ENCODE peak calls at places on chromosomes 16 and 17, in five cellular contexts. I is naive thymus-derived CD8-positive, alpha-beta T cell; T is activated CD4-positive, alpha-beta T cell treated with anti-CD3 and anti-CD28 coated beads, Interleukin-2, amount 50 U/mL, for 1 hour; Y is M059J; J is HTR-8/SVneo. Q is an unnamed sample.

GRCh38 chr17:34424814-34425490 is 61.9 kb upstream of the CCL1 start:
- DNase-seq in I (no peak), T (no peak), Y (no peak), J (no peak), Q (no peak)

GRCh38 chr16:89371386-89371785 is 119.0 kb downstream of the ANKRD11 start:
- DNase-seq in I (no peak), T (no peak), Y (no peak), J (no peak), Q (no peak)

GRCh38 chr16:87321336-87322107 is 4.3 kb upstream of the C16orf95 start:
- DNase-seq in I (no peak), T (no peak), Y (no peak), J (no peak), Q (no peak)

GRCh38 chr17:82228278-82228841 is 482 bp upstream of the SLC16A3 start:
- DNase-seq in I (no peak), T (peak), Y (no peak), J (no peak), Q (peak)

GRCh38 chr16:66382966-66383299 is 16.4 kb downstream of the CDH5 start:
- DNase-seq in I (no peak), T (no peak), Y (peak), J (peak), Q (no peak)

GRCh38 chr17:16191604-16192003 is 23.7 kb downstream of the NCOR1 start:
- DNase-seq in I (no peak), T (no peak), Y (no peak), J (no peak), Q (no peak)

GRCh38 chr17:50840311-50840851 is 5.0 kb downstream of the WFIKKN2 start:
- DNase-seq in I (no peak), T (no peak), Y (no peak), J (no peak), Q (no peak)

GRCh38 chr17:80272366-80272765 is 11.7 kb downstream of the RNF213 start:
- DNase-seq in I (no peak), T (no peak), Y (no peak), J (no peak), Q (no peak)

GRCh38 chr16:89697161-89697615 is 4.3 kb downstream of the SPATA2L start:
- DNase-seq in I (no peak), T (no peak), Y (no peak), J (no peak), Q (no peak)

GRCh38 chr16:79723583-79724168 is 123.1 kb upstream of the MAF start:
- DNase-seq in I (no peak), T (no peak), Y (no peak), J (no peak), Q (no peak)

GRCh38 chr17:35287286-35287811 is 44.5 kb downstream of the SLFN5 start:
- DNase-seq in I (no peak), T (no peak), Y (no peak), J (no peak), Q (no peak)

GRCh38 chr17:4585203-4585939 is 1.0 kb downstream of the SMTNL2 start:
- DNase-seq in I (no peak), T (no peak), Y (no peak), J (no peak), Q (no peak)

GRCh38 chr16:89859809-89860075 is 13.7 kb upstream of the TCF25 start:
- DNase-seq in I (no peak), T (no peak), Y (no peak), J (no peak), Q (no peak)

GRCh38 chr17:36468903-36469635 is 17.4 kb upstream of the ZNHIT3 start:
- DNase-seq in I (no peak), T (no peak), Y (no peak), J (no peak), Q (no peak)

GRCh38 chr17:4204676-4205075 is 59.1 kb downstream of the ANKFY1 start:
- DNase-seq in I (no peak), T (no peak), Y (peak), J (no peak), Q (no peak)

GRCh38 chr17:17149520-17150449 is 56.3 kb downstream of the PLD6 start:
- DNase-seq in I (no peak), T (no peak), Y (no peak), J (no peak), Q (no peak)

GRCh38 chr16:265711-266110 is 10.0 kb downstream of the RGS11 start:
- DNase-seq in I (no peak), T (no peak), Y (no peak), J (no peak), Q (no peak)

GRCh38 chr17:40598021-40598927 is 33.0 kb upstream of the CCR7 start:
- DNase-seq in I (no peak), T (no peak), Y (no peak), J (no peak), Q (no peak)

GRCh38 chr17:40445769-40446468 is 2.7 kb downstream of the IGFBP4 start:
- DNase-seq in I (no peak), T (no peak), Y (no peak), J (no peak), Q (no peak)

GRCh38 chr16:28180660-28181556 is 30.9 kb downstream of the XPO6 start:
- DNase-seq in I (no peak), T (no peak), Y (peak), J (no peak), Q (no peak)

GRCh38 chr17:20989991-20990855 is 52.6 kb downstream of the USP22 start:
- DNase-seq in I (no peak), T (no peak), Y (no peak), J (no peak), Q (no peak)

GRCh38 chr16:77860944-77861343 is 72.6 kb downstream of the VAT1L start:
- DNase-seq in I (no peak), T (no peak), Y (no peak), J (no peak), Q (no peak)

GRCh38 chr17:67474081-67474661 is 97.1 kb downstream of the PITPNC1 start:
- DNase-seq in I (no peak), T (no peak), Y (peak), J (no peak), Q (no peak)

GRCh38 chr17:2062571-2063183 is 7.8 kb downstream of the HIC1 start:
- DNase-seq in I (no peak), T (no peak), Y (no peak), J (no peak), Q (no peak)

GRCh38 chr17:1005361-1005946 is 8.5 kb downstream of the TIMM22 start:
- DNase-seq in I (no peak), T (no peak), Y (peak), J (no peak), Q (peak)

GRCh38 chr17:72476575-72476986 is 355.8 kb downstream of the SOX9 start:
- DNase-seq in I (no peak), T (no peak), Y (no peak), J (no peak), Q (no peak)

GRCh38 chr16:86346034-86346433 is 164.3 kb upstream of the FOXF1 start:
- DNase-seq in I (no peak), T (no peak), Y (no peak), J (no peak), Q (no peak)

GRCh38 chr17:17767096-17767470 is 69.7 kb downstream of the SREBF1 start:
- DNase-seq in I (no peak), T (no peak), Y (no peak), J (no peak), Q (no peak)

GRCh38 chr17:28473542-28473941 is at the start of gene SLC13A2:
- DNase-seq in I (no peak), T (no peak), Y (no peak), J (no peak), Q (no peak)